ENCODE peak calls at places on chromosomes 11 and 22, in ten cellular contexts. H is transverse colon, J is stomach, L is GM23338, P is HCT116, E is breast epithelium, Y is K562, R is spleen, T is SK-N-SH, X is HepG2. A is an unnamed sample.

GRCh38 chr11:848380-848931 is 5.8 kb downstream of the TSPAN4 start:
- DNase-seq in H (peak), J (peak), L (peak), P (no peak), E (no peak), Y (peak), R (peak), T (peak), X (no peak), A (no peak)

GRCh38 chr11:118002541-118003019 is 16.4 kb downstream of the IL10RA start:
- DNase-seq in H (peak), J (no peak), L (peak), P (no peak), E (no peak), Y (peak), R (peak), T (no peak), X (no peak), A (no peak)

GRCh38 chr11:99739464-99740089 is 718.8 kb downstream of the CNTN5 start:
- DNase-seq in H (no peak), J (no peak), L (peak), P (no peak), E (no peak), Y (peak), R (no peak), T (peak), X (peak), A (no peak)

GRCh38 chr11:121613724-121614123 is 161.0 kb upstream of the SORL1-AS1 start:
- DNase-seq in H (no peak), J (no peak), L (no peak), P (no peak), E (no peak), Y (no peak), R (no peak), T (no peak), X (no peak), A (no peak)

GRCh38 chr22:35732116-35732515 is 14.4 kb downstream of the APOL5 start:
- DNase-seq in H (no peak), J (no peak), L (no peak), P (no peak), E (no peak), Y (no peak), R (no peak), T (no peak), X (no peak), A (no peak)

GRCh38 chr11:7418061-7418460 is 67.2 kb upstream of the OLFML1 start:
- DNase-seq in H (no peak), J (no peak), L (no peak), P (no peak), E (no peak), Y (no peak), R (no peak), T (no peak), X (no peak), A (no peak)

GRCh38 chr22:31241936-31242335 is 29.8 kb downstream of the LIMK2 start:
- DNase-seq in H (no peak), J (no peak), L (no peak), P (no peak), E (no peak), Y (no peak), R (no peak), T (no peak), X (no peak), A (no peak)

GRCh38 chr11:69337211-69337721 is 43.3 kb downstream of the MYEOV start:
- DNase-seq in H (peak), J (peak), L (no peak), P (no peak), E (no peak), Y (no peak), R (no peak), T (no peak), X (no peak), A (no peak)

GRCh38 chr11:69674267-69674885 is 777 bp downstream of the LTO1 start:
- DNase-seq in H (no peak), J (peak), L (peak), P (no peak), E (no peak), Y (peak), R (no peak), T (no peak), X (no peak), A (peak)

GRCh38 chr11:59765068-59765770 is 10.0 kb downstream of the STX3 start:
- DNase-seq in H (peak), J (no peak), L (no peak), P (no peak), E (no peak), Y (no peak), R (no peak), T (no peak), X (no peak), A (no peak)

GRCh38 chr22:31400023-31400397 is 606 bp downstream of the DRG1 start:
- DNase-seq in H (peak), J (no peak), L (peak), P (no peak), E (no peak), Y (no peak), R (no peak), T (no peak), X (no peak), A (peak)

GRCh38 chr11:30451167-30451566 is 128.3 kb downstream of the ARL14EP start:
- DNase-seq in H (no peak), J (no peak), L (peak), P (no peak), E (no peak), Y (no peak), R (no peak), T (no peak), X (no peak), A (no peak)

GRCh38 chr11:26287067-26287518 is 44.8 kb upstream of the ANO3 start:
- DNase-seq in H (no peak), J (no peak), L (no peak), P (no peak), E (no peak), Y (no peak), R (no peak), T (no peak), X (no peak), A (no peak)

GRCh38 chr11:85855341-85855656 is at the start of gene CCDC83:
- DNase-seq in H (no peak), J (no peak), L (peak), P (no peak), E (no peak), Y (no peak), R (no peak), T (no peak), X (no peak), A (no peak)

GRCh38 chr11:11867720-11868119 is 25.9 kb downstream of the USP47 start:
- DNase-seq in H (no peak), J (no peak), L (peak), P (no peak), E (no peak), Y (no peak), R (no peak), T (no peak), X (no peak), A (no peak)

GRCh38 chr11:723120-723883 is 17.3 kb downstream of the EPS8L2 start:
- DNase-seq in H (peak), J (no peak), L (peak), P (no peak), E (no peak), Y (peak), R (no peak), T (peak), X (peak), A (peak)

GRCh38 chr11:64306876-64307622 is 1.7 kb downstream of the ESRRA start:
- DNase-seq in H (peak), J (peak), L (no peak), P (no peak), E (no peak), Y (no peak), R (peak), T (no peak), X (peak), A (peak)

GRCh38 chr22:26643368-26644100 is 13.9 kb upstream of the MIAT start:
- DNase-seq in H (no peak), J (no peak), L (peak), P (no peak), E (no peak), Y (peak), R (no peak), T (no peak), X (no peak), A (no peak)

GRCh38 chr11:101618691-101619090 is 34.9 kb upstream of the TRPC6 start:
- DNase-seq in H (no peak), J (no peak), L (no peak), P (no peak), E (no peak), Y (no peak), R (no peak), T (no peak), X (no peak), A (no peak)

GRCh38 chr11:76674517-76675400 is 4.2 kb upstream of the LRRC32 start:
- DNase-seq in H (no peak), J (no peak), L (peak), P (no peak), E (no peak), Y (no peak), R (no peak), T (no peak), X (no peak), A (no peak)

GRCh38 chr22:20810645-20811044 is 36.7 kb downstream of the SERPIND1 start:
- DNase-seq in H (no peak), J (no peak), L (no peak), P (no peak), E (no peak), Y (no peak), R (no peak), T (no peak), X (no peak), A (no peak)

GRCh38 chr22:18057568-18058209 is 20.1 kb upstream of the PEX26 start:
- DNase-seq in H (peak), J (peak), L (no peak), P (peak), E (peak), Y (no peak), R (peak), T (no peak), X (peak), A (no peak)

GRCh38 chr22:41768420-41768819 is 32.1 kb upstream of the CCDC134 start:
- DNase-seq in H (no peak), J (no peak), L (no peak), P (no peak), E (no peak), Y (no peak), R (no peak), T (no peak), X (no peak), A (peak)

GRCh38 chr22:31081963-31082605 is 966 bp downstream of the SMTN start:
- DNase-seq in H (peak), J (no peak), L (no peak), P (no peak), E (no peak), Y (no peak), R (no peak), T (peak), X (no peak), A (no peak)

GRCh38 chr11:27423125-27423524 is 49.5 kb downstream of the LGR4 start:
- DNase-seq in H (peak), J (peak), L (peak), P (no peak), E (peak), Y (no peak), R (no peak), T (no peak), X (no peak), A (peak)

GRCh38 chr11:128467610-128468041 is 119.7 kb downstream of the ETS1 start:
- DNase-seq in H (no peak), J (no peak), L (no peak), P (peak), E (peak), Y (no peak), R (no peak), T (no peak), X (peak), A (no peak)

GRCh38 chr11:99418927-99419707 is 398.4 kb downstream of the CNTN5 start:
- DNase-seq in H (no peak), J (no peak), L (peak), P (no peak), E (no peak), Y (no peak), R (no peak), T (no peak), X (no peak), A (no peak)

GRCh38 chr22:50731811-50732624 is 6.0 kb upstream of the ACR start:
- DNase-seq in H (peak), J (peak), L (peak), P (peak), E (no peak), Y (peak), R (peak), T (peak), X (peak), A (peak)

GRCh38 chr22:40348025-40348658 is 1.8 kb downstream of the ADSL start:
- DNase-seq in H (peak), J (peak), L (peak), P (peak), E (no peak), Y (peak), R (peak), T (peak), X (peak), A (peak)

GRCh38 chr22:30575011-30575671 is 676 bp upstream of the GAL3ST1 start:
- DNase-seq in H (no peak), J (peak), L (peak), P (no peak), E (peak), Y (no peak), R (no peak), T (peak), X (no peak), A (no peak)

GRCh38 chr11:134223836-134224709 is at the start of the genes NCAPD3 and VPS26B:
- DNase-seq in H (peak), J (peak), L (peak), P (peak), E (peak), Y (peak), R (peak), T (peak), X (peak), A (peak)

GRCh38 chr11:86978247-86978646 is 23.1 kb upstream of the FZD4 start:
- DNase-seq in H (no peak), J (no peak), L (no peak), P (no peak), E (no peak), Y (no peak), R (no peak), T (no peak), X (no peak), A (no peak)

GRCh38 chr11:117696489-117696888 is 100.5 kb downstream of the DSCAML1 start:
- DNase-seq in H (no peak), J (no peak), L (no peak), P (no peak), E (no peak), Y (no peak), R (no peak), T (peak), X (no peak), A (no peak)

GRCh38 chr22:17774206-17774927 is at the start of gene BID:
- DNase-seq in H (peak), J (peak), L (peak), P (no peak), E (no peak), Y (peak), R (peak), T (peak), X (no peak), A (no peak)

GRCh38 chr11:119505861-119506260 is 82.9 kb upstream of the THY1 start:
- DNase-seq in H (no peak), J (no peak), L (no peak), P (no peak), E (no peak), Y (no peak), R (no peak), T (no peak), X (no peak), A (no peak)

GRCh38 chr11:17734986-17735822 is 623 bp downstream of the KCNC1 start:
- DNase-seq in H (peak), J (peak), L (peak), P (no peak), E (peak), Y (peak), R (peak), T (peak), X (peak), A (no peak)
- TF ChIP-seq POLR2AphosphoS5 in H (no peak), J (no peak), L (no peak), P (no peak), E (no peak), Y (no peak), R (no peak), T (no peak), X (no peak), A (no peak)

DNA sequence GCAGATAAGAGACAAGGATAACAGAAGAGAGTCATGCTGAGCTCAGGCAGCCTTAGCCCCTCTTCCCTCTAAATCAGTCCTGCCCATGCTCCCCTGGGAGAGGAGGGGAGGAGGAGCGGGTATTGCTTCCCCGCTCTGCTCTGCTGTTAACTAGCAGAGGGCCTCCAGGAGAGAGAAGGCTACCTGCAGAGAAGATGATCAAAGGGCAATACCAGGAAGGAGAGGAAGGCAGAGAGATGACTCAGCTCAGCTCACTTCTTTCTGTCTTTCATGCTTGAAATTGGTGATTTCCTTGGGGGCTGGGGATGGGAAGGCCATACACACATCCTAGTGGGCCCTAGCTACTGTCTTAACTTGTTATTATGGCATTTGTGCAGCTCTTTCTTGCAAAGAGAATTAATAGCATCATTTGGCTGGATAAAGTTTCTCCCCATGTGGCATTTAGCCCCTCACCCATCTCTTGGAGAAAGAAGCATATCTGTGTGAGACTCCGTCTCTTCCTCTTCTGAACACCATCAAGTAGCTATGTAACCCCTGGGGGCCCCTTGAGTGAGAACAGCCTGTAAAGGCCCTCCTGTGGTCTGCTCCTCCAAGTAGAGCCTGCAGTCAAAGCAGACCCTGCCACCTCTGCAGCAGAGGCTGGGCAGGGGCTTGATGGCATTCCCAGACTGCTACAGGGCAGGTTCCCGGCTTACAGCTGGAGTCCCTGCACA is 33.4 kb upstream of the AMOTL1 start:
- DNase-seq in H (no peak), J (no peak), L (peak), P (peak), E (no peak), Y (no peak), R (no peak), T (no peak), X (no peak), A (no peak)
- TF ChIP-seq POLR2AphosphoS5 in H (no peak), J (no peak), L (no peak), P (peak), E (no peak), Y (no peak), R (no peak), T (no peak), X (no peak), A (no peak)

GRCh38 chr11:3795131-3796092 is 1.9 kb downstream of the NUP98 start:
- DNase-seq in H (no peak), J (no peak), L (no peak), P (no peak), E (no peak), Y (no peak), R (no peak), T (no peak), X (no peak), A (no peak)
- TF ChIP-seq POLR2AphosphoS5 in H (no peak), J (no peak), L (no peak), P (no peak), E (no peak), Y (no peak), R (no peak), T (no peak), X (no peak), A (no peak)

GRCh38 chr11:75565221-75565814 is 3.3 kb downstream of the SERPINH1 start:
- DNase-seq in H (peak), J (no peak), L (no peak), P (no peak), E (peak), Y (no peak), R (no peak), T (no peak), X (peak), A (no peak)
- TF ChIP-seq POLR2AphosphoS5 in H (no peak), J (no peak), L (no peak), P (no peak), E (no peak), Y (no peak), R (no peak), T (no peak), X (no peak), A (no peak)

GRCh38 chr11:68081691-68082090 is 39.5 kb downstream of the CHKA start:
- DNase-seq in H (no peak), J (peak), L (no peak), P (no peak), E (peak), Y (no peak), R (no peak), T (no peak), X (no peak), A (no peak)

GRCh38 chr11:68082478-68082877 is 38.7 kb downstream of the CHKA start:
- DNase-seq in H (no peak), J (no peak), L (no peak), P (no peak), E (no peak), Y (no peak), R (no peak), T (no peak), X (no peak), A (no peak)

GRCh38 chr11:68076371-68077042 is 37.7 kb downstream of the TCIRG1 start:
- DNase-seq in H (no peak), J (no peak), L (no peak), P (no peak), E (no peak), Y (peak), R (no peak), T (peak), X (peak), A (no peak)

GRCh38 chr11:68074584-68075352 is 35.9 kb downstream of the TCIRG1 start:
- DNase-seq in H (no peak), J (no peak), L (no peak), P (no peak), E (no peak), Y (no peak), R (no peak), T (no peak), X (no peak), A (no peak)

DNA sequence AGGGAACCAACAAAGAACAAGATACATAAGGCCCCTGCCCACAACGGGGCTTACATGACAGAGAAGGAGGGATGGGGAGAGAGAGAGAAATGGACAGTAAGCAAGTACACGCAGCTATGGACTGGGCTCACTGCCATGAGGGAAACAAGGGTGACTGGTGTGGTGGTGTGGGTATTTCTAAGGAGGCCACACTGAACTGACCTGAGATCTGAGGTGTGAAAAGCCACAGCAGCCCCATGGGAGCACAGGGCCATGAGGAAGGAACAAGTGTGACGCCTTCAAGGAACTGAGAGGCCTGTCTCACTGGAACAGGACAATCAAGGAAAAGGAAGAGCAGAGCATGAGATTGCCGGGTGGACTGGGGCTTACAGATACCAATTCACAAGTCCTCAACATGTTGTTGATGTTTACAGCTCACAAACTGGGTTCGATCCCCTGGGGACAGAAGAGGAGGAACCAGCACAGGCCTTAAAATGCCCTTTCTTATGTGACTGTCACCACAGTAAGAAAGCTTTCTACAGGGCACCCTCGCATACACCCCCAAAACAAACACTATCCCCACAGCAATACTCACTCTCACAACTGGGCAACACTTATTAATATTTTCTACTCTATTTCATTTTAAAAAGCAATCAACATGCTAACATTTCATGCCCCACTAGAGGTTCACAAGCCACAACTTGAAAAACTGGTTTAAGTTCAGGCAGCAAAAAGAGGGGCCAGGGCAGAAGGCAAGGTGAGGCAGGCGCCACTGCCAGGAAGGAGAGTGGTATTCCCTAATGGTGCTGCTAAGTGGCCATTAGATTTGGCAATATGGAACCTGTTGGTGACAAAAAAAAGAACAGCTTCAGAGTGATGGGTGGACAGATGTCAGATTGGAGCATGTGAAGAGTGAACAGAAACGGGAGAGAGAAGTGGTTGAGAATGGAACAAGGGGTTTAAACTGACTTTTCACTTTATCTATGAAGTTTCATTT is 39.1 kb downstream of the TCIRG1 start:
- DNase-seq in H (no peak), J (peak), L (no peak), P (no peak), E (peak), Y (no peak), R (no peak), T (no peak), X (no peak), A (no peak)
- TF ChIP-seq POLR2AphosphoS5 in H (no peak), J (no peak), L (no peak), P (no peak), E (no peak), Y (no peak), R (no peak), T (no peak), X (no peak), A (no peak)

A was measured in HL-60.